ENCODE peak calls at places on chromosomes 4 and X, in five cellular contexts. W, E, H, C and M are unnamed samples.

GRCh38 chrX:121579016-121579760 is 531.8 kb downstream of the GLUD2 start:
- DNase-seq in W (no peak), E (peak), H (peak), C (no peak), M (peak)

GRCh38 chrX:103913356-103914020 is 48.9 kb upstream of the TMSB15B start:
- DNase-seq in W (peak), E (no peak), H (no peak), C (no peak), M (no peak)

GRCh38 chr4:115228851-115229250 is 115.4 kb upstream of the NDST4 start:
- DNase-seq in W (no peak), E (no peak), H (no peak), C (no peak), M (no peak)

GRCh38 chrX:115911967-115912366 is 258.6 kb upstream of the AGTR2 start:
- DNase-seq in W (no peak), E (no peak), H (no peak), C (no peak), M (no peak)

GRCh38 chr4:146494143-146494542 is 27.6 kb downstream of the SLC10A7 start:
- DNase-seq in W (no peak), E (no peak), H (no peak), C (no peak), M (no peak)

GRCh38 chr4:176195184-176195978 is at the start of gene SPATA4:
- DNase-seq in W (peak), E (peak), H (peak), C (peak), M (peak)

GRCh38 chr4:112589207-112589606 is 47.5 kb downstream of the ZGRF1 start:
- DNase-seq in W (no peak), E (no peak), H (no peak), C (peak), M (peak)

GRCh38 chr4:87270144-87270543 is 49.7 kb upstream of the KLHL8 start:
- DNase-seq in W (peak), E (peak), H (no peak), C (peak), M (peak)

GRCh38 chrX:102746134-102746584 is 25.6 kb downstream of the GPRASP3 start:
- DNase-seq in W (no peak), E (peak), H (peak), C (no peak), M (peak)

GRCh38 chr4:141759796-141760425 is 123.5 kb downstream of the IL15 start:
- DNase-seq in W (no peak), E (no peak), H (no peak), C (peak), M (no peak)

GRCh38 chr4:184807797-184808718 is 17.7 kb downstream of the ACSL1 start:
- DNase-seq in W (peak), E (no peak), H (no peak), C (peak), M (peak)

GRCh38 chr4:115154826-115155225 is 41.4 kb upstream of the NDST4 start:
- DNase-seq in W (no peak), E (no peak), H (no peak), C (no peak), M (no peak)

GRCh38 chrX:68438575-68438974 is 5.3 kb upstream of the OPHN1 start:
- DNase-seq in W (no peak), E (no peak), H (no peak), C (no peak), M (no peak)

GRCh38 chr4:72505314-72505744 is 63.7 kb downstream of the ADAMTS3 start:
- DNase-seq in W (peak), E (peak), H (no peak), C (peak), M (peak)

GRCh38 chr4:56843421-56843899 is 22.0 kb upstream of the SPINK2 start:
- DNase-seq in W (no peak), E (no peak), H (no peak), C (no peak), M (no peak)

GRCh38 chr4:53477038-53477565 is 99.7 kb downstream of the FIP1L1 start:
- DNase-seq in W (no peak), E (no peak), H (no peak), C (no peak), M (no peak)

GRCh38 chrX:113747274-113747973 is 836.5 kb upstream of the HTR2C start:
- DNase-seq in W (no peak), E (no peak), H (no peak), C (no peak), M (no peak)

GRCh38 chr4:118120120-118120760 is 86.0 kb downstream of the NDST3 start:
- DNase-seq in W (no peak), E (no peak), H (no peak), C (no peak), M (no peak)

GRCh38 chrX:78199851-78200250 is 60.4 kb upstream of the TAF9B start:
- DNase-seq in W (no peak), E (no peak), H (no peak), C (peak), M (no peak)

GRCh38 chrX:97763391-97763790 is 879.7 kb downstream of the RPA4 start:
- DNase-seq in W (no peak), E (no peak), H (no peak), C (no peak), M (no peak)

GRCh38 chr4:40016007-40016406 is 38.3 kb upstream of the PDS5A start:
- DNase-seq in W (no peak), E (no peak), H (no peak), C (no peak), M (no peak)

GRCh38 chrX:2707334-2707760 is 16.3 kb downstream of the CD99 start:
- DNase-seq in W (no peak), E (peak), H (peak), C (peak), M (peak)

GRCh38 chr4:182968917-182969650 is 51.9 kb upstream of the DCTD start:
- DNase-seq in W (no peak), E (no peak), H (no peak), C (no peak), M (no peak)

GRCh38 chr4:158827475-158828085 is 58.8 kb downstream of the FNIP2 start:
- DNase-seq in W (no peak), E (no peak), H (no peak), C (no peak), M (no peak)

GRCh38 chr4:40255722-40256281 is 59.0 kb downstream of the RHOH start:
- DNase-seq in W (peak), E (no peak), H (no peak), C (peak), M (peak)

GRCh38 chr4:54054501-54054900 is 9.9 kb downstream of the CHIC2 start:
- DNase-seq in W (no peak), E (no peak), H (no peak), C (no peak), M (no peak)

GRCh38 chr4:169955521-169955920 is 70.7 kb downstream of the MFAP3L start:
- DNase-seq in W (no peak), E (no peak), H (no peak), C (no peak), M (no peak)

GRCh38 chrX:16822723-16823122 is 36.5 kb downstream of the TXLNG start:
- DNase-seq in W (no peak), E (no peak), H (no peak), C (peak), M (peak)

GRCh38 chr4:37890501-37891220 is at the start of gene TBC1D1:
- DNase-seq in W (no peak), E (peak), H (peak), C (peak), M (peak)

GRCh38 chr4:79626102-79626501 is 218.1 kb upstream of the GK2 start:
- DNase-seq in W (no peak), E (no peak), H (no peak), C (no peak), M (no peak)

GRCh38 chr4:6472387-6473263 is at the start of gene PPP2R2C:
- DNase-seq in W (no peak), E (peak), H (peak), C (no peak), M (peak)

GRCh38 chrX:101483705-101484104 is 1.6 kb upstream of the ARMCX4 start:
- DNase-seq in W (no peak), E (no peak), H (no peak), C (no peak), M (no peak)

GRCh38 chrX:54116391-54116790 is 66.7 kb downstream of the FAM120C start:
- DNase-seq in W (no peak), E (no peak), H (no peak), C (no peak), M (no peak)